ENCODE peak calls at places on chromosomes 5 and 9, in nine cellular contexts. J is HCEC 1CT; I is glutamatergic neuron; B is osteocyte; K is SHP77; E is fibroblast of pulmonary artery; A is fibroblast of gingiva; M is activated CD8-positive, alpha-beta memory T cell treated with anti-CD3 and anti-CD28 coated beads, Interleukin-2, amount 50 U/mL, for 48 hours; H is cardiac fibroblast. Y is an unnamed sample.

GRCh38 chr9:91073049-91073810 is 271.6 kb downstream of the SYK start:
- DNase-seq in J (no peak), I (no peak), B (no peak), K (no peak), E (no peak), A (no peak), M (no peak), H (no peak), Y (no peak)

GRCh38 chr5:170745481-170746061 is 38.0 kb upstream of the GABRP start:
- DNase-seq in J (no peak), I (peak), B (peak), K (no peak), E (no peak), A (no peak), M (no peak), H (peak), Y (no peak)

GRCh38 chr5:8491254-8491653 is 622.3 kb downstream of the MTRR start:
- DNase-seq in J (no peak), I (no peak), B (no peak), K (no peak), E (peak), A (no peak), M (no peak), H (peak), Y (no peak)

GRCh38 chr9:131717719-131718460 is 22.0 kb downstream of the RAPGEF1 start:
- DNase-seq in J (no peak), I (no peak), B (no peak), K (no peak), E (no peak), A (no peak), M (no peak), H (no peak), Y (no peak)

GRCh38 chr5:149796025-149796424 is 65.9 kb downstream of the PPARGC1B start:
- DNase-seq in J (no peak), I (no peak), B (no peak), K (peak), E (no peak), A (no peak), M (no peak), H (no peak), Y (no peak)

GRCh38 chr9:6328103-6328502 is at the start of gene TPD52L3:
- DNase-seq in J (no peak), I (no peak), B (no peak), K (no peak), E (no peak), A (no peak), M (no peak), H (no peak), Y (no peak)

GRCh38 chr9:120920495-120921178 is 6.0 kb downstream of the TRAF1 start:
- DNase-seq in J (no peak), I (no peak), B (no peak), K (no peak), E (no peak), A (no peak), M (peak), H (no peak), Y (no peak)

GRCh38 chr9:31415184-31415583 is 969.3 kb upstream of the ACO1 start:
- DNase-seq in J (no peak), I (no peak), B (no peak), K (no peak), E (no peak), A (no peak), M (no peak), H (no peak), Y (no peak)

GRCh38 chr5:110025160-110025559 is 335.4 kb downstream of the MAN2A1 start:
- DNase-seq in J (no peak), I (no peak), B (no peak), K (no peak), E (no peak), A (no peak), M (no peak), H (no peak), Y (no peak)

GRCh38 chr5:56814361-56814962 is 887 bp upstream of the MAP3K1 start:
- DNase-seq in J (no peak), I (no peak), B (no peak), K (no peak), E (no peak), A (peak), M (peak), H (no peak), Y (no peak)

GRCh38 chr5:38113456-38113855 is 144.9 kb upstream of the EGFLAM start:
- DNase-seq in J (no peak), I (no peak), B (no peak), K (no peak), E (no peak), A (no peak), M (no peak), H (no peak), Y (no peak)

GRCh38 chr5:132263548-132264261 is 6.2 kb downstream of the PDLIM4 start:
- DNase-seq in J (peak), I (no peak), B (peak), K (no peak), E (peak), A (peak), M (no peak), H (peak), Y (peak)

GRCh38 chr5:148913985-148914421 is 87.6 kb downstream of the ADRB2 start:
- DNase-seq in J (peak), I (no peak), B (no peak), K (no peak), E (peak), A (peak), M (no peak), H (peak), Y (no peak)

GRCh38 chr5:135824541-135825041 is 9.9 kb upstream of the SLC25A48 start:
- DNase-seq in J (no peak), I (no peak), B (peak), K (no peak), E (no peak), A (no peak), M (no peak), H (no peak), Y (no peak)

GRCh38 chr9:76713371-76713770 is 50.9 kb upstream of the PCA3 start:
- DNase-seq in J (no peak), I (no peak), B (no peak), K (no peak), E (no peak), A (no peak), M (no peak), H (no peak), Y (no peak)

GRCh38 chr5:134784241-134784920 is 25.8 kb downstream of the DDX46 start:
- DNase-seq in J (no peak), I (no peak), B (no peak), K (no peak), E (peak), A (no peak), M (no peak), H (no peak), Y (no peak)

GRCh38 chr5:106675674-106676073 is 995.1 kb downstream of the EFNA5 start:
- DNase-seq in J (no peak), I (no peak), B (no peak), K (no peak), E (no peak), A (no peak), M (no peak), H (no peak), Y (no peak)